ENCODE peak calls at places on chromosomes 7 and 10, in seven cellular contexts. V is esophagus squamous epithelium, J is M059J, B is NCI-H1105 treated with DMSO at 0.1 percent for 48 hours, X is T-helper 9 cell, P is PC-9, W is NCI-H2081. E is an unnamed sample.

GRCh38 chr10:63636812-63637211 is 115.6 kb downstream of the REEP3 start:
- DNase-seq in P (no peak), J (no peak), B (no peak), V (no peak), W (no peak), X (no peak), E (no peak)

GRCh38 chr10:78634835-78635234 is 433.9 kb upstream of the ZMIZ1 start:
- DNase-seq in B (no peak), X (no peak), V (no peak), W (no peak), P (peak), J (peak), E (no peak)

GRCh38 chr7:41832936-41833335 is 130.0 kb upstream of the INHBA start:
- DNase-seq in X (no peak), V (no peak), J (peak), W (no peak), P (no peak), B (no peak), E (no peak)

GRCh38 chr10:129926066-129927055 is 37.7 kb downstream of the EBF3 start:
- DNase-seq in V (no peak), B (no peak), P (no peak), W (no peak), J (no peak), X (no peak), E (no peak)

GRCh38 chr7:2893411-2893861 is 49.3 kb upstream of the GNA12 start:
- DNase-seq in W (no peak), B (no peak), X (no peak), J (peak), V (no peak), P (no peak), E (no peak)

GRCh38 chr7:41085244-41085643 is 617.6 kb downstream of the INHBA start:
- DNase-seq in X (no peak), W (no peak), J (peak), P (no peak), V (no peak), B (no peak), E (no peak)

GRCh38 chr10:8628351-8628750 is 573.9 kb downstream of the GATA3 start:
- DNase-seq in X (no peak), J (peak), P (peak), W (no peak), V (no peak), B (no peak), E (no peak)

GRCh38 chr10:60382946-60383681 is 6.6 kb downstream of the ANK3 start:
- DNase-seq in V (no peak), P (peak), J (peak), B (peak), X (no peak), W (no peak), E (no peak)

GRCh38 chr10:109929501-109930219 is 6.3 kb upstream of the XPNPEP1 start:
- DNase-seq in P (no peak), X (no peak), V (no peak), B (no peak), W (no peak), J (no peak), E (no peak)

GRCh38 chr7:155758348-155758747 is 53.9 kb downstream of the SHH start:
- DNase-seq in X (no peak), P (no peak), J (no peak), W (no peak), B (no peak), V (no peak), E (no peak)

GRCh38 chr10:25747038-25747437 is 187.0 kb upstream of the MYO3A start:
- DNase-seq in J (peak), P (no peak), X (no peak), B (no peak), W (no peak), V (no peak), E (no peak)

GRCh38 chr7:95594185-95594584 is 2.1 kb downstream of the PDK4 start:
- DNase-seq in J (no peak), X (no peak), B (no peak), P (no peak), V (no peak), W (no peak), E (no peak)

GRCh38 chr10:85849315-85849714 is 517.3 kb downstream of the GRID1 start:
- DNase-seq in W (no peak), B (no peak), V (no peak), X (no peak), P (no peak), J (no peak), E (no peak)

GRCh38 chr7:47453093-47454056 is 128.5 kb downstream of the TNS3 start:
- DNase-seq in J (peak), V (no peak), X (no peak), W (peak), P (peak), B (no peak), E (no peak)

GRCh38 chr7:88169717-88170320 is 50.0 kb downstream of the SRI start:
- DNase-seq in X (no peak), V (no peak), J (peak), B (peak), P (no peak), W (peak), E (no peak)

GRCh38 chr10:130935051-130935450 is 376.5 kb downstream of the TCERG1L start:
- DNase-seq in W (no peak), B (no peak), V (no peak), X (no peak), J (no peak), P (no peak), E (no peak)

GRCh38 chr10:5354068-5354467 is 10.7 kb upstream of the UCN3 start:
- DNase-seq in J (no peak), V (no peak), W (no peak), B (no peak), P (no peak), X (no peak), E (no peak)

GRCh38 chr10:31383810-31384588 is 65.0 kb downstream of the ZEB1 start:
- DNase-seq in V (no peak), W (no peak), P (no peak), J (no peak), X (no peak), B (no peak), E (no peak)

GRCh38 chr10:100368721-100369120 is 21.7 kb downstream of the SCD start:
- DNase-seq in V (no peak), X (no peak), P (no peak), W (no peak), B (no peak), J (no peak), E (no peak)

GRCh38 chr7:98760201-98760651 is 109.6 kb downstream of the TMEM130 start:
- DNase-seq in J (peak), V (no peak), W (no peak), X (no peak), P (no peak), B (no peak), E (no peak)

GRCh38 chr10:133378251-133379096 is 588 bp upstream of the PAOX start:
- DNase-seq in V (no peak), P (peak), X (peak), B (peak), W (peak), J (peak), E (peak)

GRCh38 chr10:89475567-89475966 is 59.8 kb downstream of the SLC16A12 start:
- DNase-seq in P (no peak), B (no peak), J (peak), W (no peak), X (no peak), V (no peak), E (no peak)

E was measured in T-cell.